ENCODE peak calls at places on chromosomes 2 and 18, in ten cellular contexts. M, L, X, T, F, U, V, O, S and Q are unnamed samples.
A peak's percentile ranks its signal among the peaks of the same experiment; 100 is the strongest.

GRCh38 chr18:35713545-35713944 is 132.0 kb downstream of the GALNT1 start:
- DNase-seq in M (no peak), L (no peak), X (no peak), T (no peak), F (no peak), U (no peak), V (no peak), O (peak; percentile 47), S (no peak), Q (no peak)

GRCh38 chr18:27061488-27062095 is 123.5 kb downstream of the CHST9 start:
- DNase-seq in M (no peak), L (no peak), X (no peak), T (no peak), F (no peak), U (no peak), V (no peak), O (no peak), S (no peak), Q (no peak)

GRCh38 chr18:463442-464310 is 36.8 kb downstream of the COLEC12 start:
- DNase-seq in M (no peak), L (no peak), X (no peak), T (peak; percentile 52), F (no peak), U (no peak), V (no peak), O (no peak), S (no peak), Q (no peak)

GRCh38 chr2:186365406-186365805 is 120.7 kb upstream of the ZC3H15 start:
- DNase-seq in M (no peak), L (no peak), X (no peak), T (no peak), F (no peak), U (no peak), V (no peak), O (no peak), S (no peak), Q (no peak)

GRCh38 chr2:206616141-206616540 is 26.1 kb upstream of the FAM237A start:
- DNase-seq in M (no peak), L (no peak), X (no peak), T (no peak), F (no peak), U (no peak), V (no peak), O (no peak), S (no peak), Q (no peak)

GRCh38 chr2:171084128-171084527 is 76.6 kb downstream of the TLK1 start:
- DNase-seq in M (no peak), L (no peak), X (no peak), T (no peak), F (no peak), U (no peak), V (peak; percentile 41), O (no peak), S (peak; percentile 11), Q (no peak)

GRCh38 chr2:27006602-27007415 is 26.0 kb upstream of the TMEM214 start:
- DNase-seq in M (no peak), L (no peak), X (no peak), T (no peak), F (no peak), U (no peak), V (no peak), O (no peak), S (no peak), Q (no peak)

GRCh38 chr2:205763708-205764501 is 81.6 kb downstream of the NRP2 start:
- DNase-seq in M (peak; percentile 81), L (peak; percentile 69), X (peak; percentile 72), T (peak; percentile 57), F (peak; percentile 13), U (no peak), V (peak; percentile 5), O (peak; percentile 91), S (peak; percentile 58), Q (peak; percentile 72)

GRCh38 chr2:227511955-227512354 is 40.0 kb downstream of the AGFG1 start:
- DNase-seq in M (no peak), L (no peak), X (no peak), T (no peak), F (no peak), U (no peak), V (no peak), O (no peak), S (no peak), Q (no peak)

GRCh38 chr2:223536546-223536945 is 65.6 kb downstream of the SCG2 start:
- DNase-seq in M (no peak), L (no peak), X (no peak), T (no peak), F (no peak), U (no peak), V (no peak), O (no peak), S (no peak), Q (no peak)

GRCh38 chr2:239824866-239825704 is 200.1 kb downstream of the NDUFA10 start:
- DNase-seq in M (no peak), L (no peak), X (no peak), T (no peak), F (no peak), U (no peak), V (no peak), O (no peak), S (no peak), Q (no peak)

GRCh38 chr2:19474128-19474527 is 115.7 kb upstream of the OSR1 start:
- DNase-seq in M (no peak), L (no peak), X (peak; percentile 16), T (no peak), F (peak; percentile 21), U (peak; percentile 5), V (peak; percentile 74), O (peak; percentile 60), S (no peak), Q (peak; percentile 25)

GRCh38 chr2:173652731-173653426 is 298.2 kb downstream of the CDCA7 start:
- DNase-seq in M (no peak), L (no peak), X (no peak), T (no peak), F (no peak), U (no peak), V (no peak), O (peak; percentile 93), S (no peak), Q (no peak)

GRCh38 chr18:42477261-42477660 is 522.2 kb downstream of the PIK3C3 start:
- DNase-seq in M (no peak), L (no peak), X (no peak), T (no peak), F (no peak), U (no peak), V (no peak), O (no peak), S (peak; percentile 61), Q (no peak)

GRCh38 chr2:188047760-188048159 is 243.9 kb upstream of the GULP1 start:
- DNase-seq in M (no peak), L (no peak), X (no peak), T (no peak), F (no peak), U (no peak), V (no peak), O (no peak), S (no peak), Q (no peak)

GRCh38 chr18:35463050-35463449 is 34.7 kb downstream of the INO80C start:
- DNase-seq in M (peak; percentile 97), L (peak; percentile 29), X (no peak), T (no peak), F (no peak), U (no peak), V (no peak), O (peak; percentile 73), S (no peak), Q (no peak)

GRCh38 chr2:216242365-216242764 is 129.9 kb downstream of the MARCHF4 start:
- DNase-seq in M (no peak), L (peak; percentile 92), X (no peak), T (no peak), F (no peak), U (no peak), V (no peak), O (no peak), S (peak; percentile 98), Q (no peak)

GRCh38 chr2:205662389-205662965 is 19.8 kb upstream of the NRP2 start:
- DNase-seq in M (no peak), L (no peak), X (no peak), T (no peak), F (no peak), U (no peak), V (no peak), O (no peak), S (no peak), Q (no peak)

GRCh38 chr18:7982216-7982615 is 415.1 kb downstream of the PTPRM start:
- DNase-seq in M (no peak), L (peak; percentile 22), X (no peak), T (peak; percentile 16), F (no peak), U (no peak), V (no peak), O (no peak), S (no peak), Q (no peak)

GRCh38 chr18:32761231-32761785 is 11.5 kb downstream of the KLHL14 start:
- DNase-seq in M (no peak), L (no peak), X (no peak), T (no peak), F (no peak), U (no peak), V (no peak), O (no peak), S (no peak), Q (no peak)

GRCh38 chr18:6920099-6920955 is 190.8 kb downstream of the ARHGAP28 start:
- DNase-seq in M (peak; percentile 50), L (peak; percentile 21), X (peak; percentile 73), T (peak; percentile 73), F (no peak), U (no peak), V (no peak), O (peak; percentile 73), S (peak; percentile 67), Q (peak; percentile 77)

GRCh38 chr18:44637210-44638051 is 43.3 kb upstream of the SETBP1 start:
- DNase-seq in M (no peak), L (no peak), X (no peak), T (no peak), F (no peak), U (no peak), V (no peak), O (no peak), S (no peak), Q (no peak)

GRCh38 chr2:188850786-188851185 is 123.4 kb upstream of the COL3A1 start:
- DNase-seq in M (no peak), L (no peak), X (no peak), T (no peak), F (no peak), U (no peak), V (no peak), O (no peak), S (no peak), Q (no peak)

GRCh38 chr2:45879406-45879805 is 227.9 kb downstream of the PRKCE start:
- DNase-seq in M (no peak), L (no peak), X (no peak), T (no peak), F (no peak), U (no peak), V (no peak), O (no peak), S (peak; percentile 24), Q (no peak)